ENCODE peak calls at places on chromosomes 11 and 22, in six cellular contexts. A, R, X, B, K and E are unnamed samples.

GRCh38 chr22:19867617-19868016 is 12.9 kb upstream of the GNB1L start:
- DNase-seq in A (no peak), K (no peak), R (no peak), X (no peak), B (no peak), E (no peak)

GRCh38 chr22:45564349-45565030 is 61.8 kb downstream of the FBLN1 start:
- DNase-seq in B (no peak), K (no peak), X (no peak), R (no peak), A (no peak), E (no peak)

GRCh38 chr22:25815561-25815960 is 73.6 kb downstream of the MYO18B start:
- DNase-seq in B (no peak), A (no peak), X (no peak), R (no peak), K (no peak), E (no peak)

GRCh38 chr22:24938741-24939341 is 7.7 kb downstream of the LHFPL7 start:
- DNase-seq in A (peak), R (peak), X (no peak), B (peak), K (no peak), E (peak)

GRCh38 chr11:117986981-117987495 is 844 bp downstream of the IL10RA start:
- DNase-seq in B (no peak), K (no peak), A (no peak), R (peak), X (no peak), E (peak)

GRCh38 chr11:120004723-120005122 is 133.2 kb downstream of the TRIM29 start:
- DNase-seq in K (no peak), A (no peak), X (no peak), R (no peak), B (no peak), E (no peak)

GRCh38 chr11:34188181-34188580 is 82.8 kb downstream of the NAT10 start:
- DNase-seq in A (no peak), B (no peak), R (no peak), X (no peak), K (no peak), E (no peak)

GRCh38 chr11:127919206-127920000 is 668.0 kb downstream of the ETS1 start:
- DNase-seq in B (no peak), A (peak), K (peak), X (peak), R (no peak), E (no peak)

GRCh38 chr22:39932918-39933649 is 27.1 kb upstream of the TMA7B start:
- DNase-seq in X (no peak), A (peak), R (peak), B (peak), K (peak), E (peak)

GRCh38 chr22:20819471-20819870 is 39.1 kb downstream of the PI4KA start:
- DNase-seq in R (no peak), A (no peak), K (no peak), X (no peak), B (no peak), E (no peak)

GRCh38 chr11:95108159-95108611 is 18.5 kb downstream of the ENDOD1 start:
- DNase-seq in X (no peak), R (no peak), A (peak), B (no peak), K (peak), E (no peak)

GRCh38 chr22:27476318-27476717 is 325.2 kb downstream of the MN1 start:
- DNase-seq in A (no peak), K (no peak), X (no peak), R (no peak), B (no peak), E (no peak)

GRCh38 chr11:45483361-45483760 is 182.1 kb downstream of the CHST1 start:
- DNase-seq in A (no peak), R (no peak), X (no peak), B (no peak), K (no peak), E (no peak)

GRCh38 chr11:76232026-76232665 is 25.8 kb upstream of the WNT11 start:
- DNase-seq in R (peak), A (no peak), K (no peak), X (no peak), B (no peak), E (no peak)

GRCh38 chr11:106397787-106398355 is 320.4 kb downstream of the AASDHPPT start:
- DNase-seq in X (no peak), K (no peak), R (no peak), A (no peak), B (no peak), E (no peak)

GRCh38 chr11:46293616-46294015 is 16.2 kb downstream of the CREB3L1 start:
- DNase-seq in R (no peak), B (no peak), X (no peak), K (no peak), A (peak), E (no peak)

GRCh38 chr11:32963721-32964120 is 52.0 kb upstream of the DEPDC7 start:
- DNase-seq in A (no peak), B (no peak), R (no peak), K (no peak), X (no peak), E (no peak)

GRCh38 chr11:67194096-67194495 is 72.2 kb upstream of the GRK2 start:
- DNase-seq in X (no peak), A (no peak), K (no peak), R (no peak), B (no peak), E (no peak)

GRCh38 chr11:119975561-119976152 is 162.3 kb downstream of the TRIM29 start:
- DNase-seq in B (peak), X (no peak), R (no peak), A (no peak), K (no peak), E (no peak)

GRCh38 chr22:42432020-42432596 is at the start of gene NFAM1:
- DNase-seq in K (no peak), X (no peak), A (no peak), R (no peak), B (no peak), E (no peak)

GRCh38 chr11:60951909-60952741 is at the start of gene SLC15A3:
- DNase-seq in X (no peak), R (peak), B (peak), A (peak), K (no peak), E (peak)

GRCh38 chr11:10934293-10934850 is 76.5 kb upstream of the ZBED5 start:
- DNase-seq in R (peak), K (no peak), B (peak), A (no peak), X (no peak), E (peak)

GRCh38 chr22:49734390-49734789 is 93.3 kb downstream of the BRD1 start:
- DNase-seq in A (no peak), K (no peak), X (no peak), R (no peak), B (no peak), E (no peak)

GRCh38 chr11:28259177-28259843 is 151.1 kb downstream of the METTL15 start:
- DNase-seq in R (no peak), A (no peak), K (no peak), B (no peak), X (no peak), E (no peak)

GRCh38 chr11:61281581-61282250 is 13.4 kb downstream of the VWCE start:
- DNase-seq in B (peak), X (no peak), R (no peak), K (peak), A (peak), E (peak)

GRCh38 chr11:88292156-88292844 is 45.2 kb downstream of the CTSC start:
- DNase-seq in B (no peak), R (no peak), X (no peak), A (peak), K (peak), E (no peak)

DNA sequence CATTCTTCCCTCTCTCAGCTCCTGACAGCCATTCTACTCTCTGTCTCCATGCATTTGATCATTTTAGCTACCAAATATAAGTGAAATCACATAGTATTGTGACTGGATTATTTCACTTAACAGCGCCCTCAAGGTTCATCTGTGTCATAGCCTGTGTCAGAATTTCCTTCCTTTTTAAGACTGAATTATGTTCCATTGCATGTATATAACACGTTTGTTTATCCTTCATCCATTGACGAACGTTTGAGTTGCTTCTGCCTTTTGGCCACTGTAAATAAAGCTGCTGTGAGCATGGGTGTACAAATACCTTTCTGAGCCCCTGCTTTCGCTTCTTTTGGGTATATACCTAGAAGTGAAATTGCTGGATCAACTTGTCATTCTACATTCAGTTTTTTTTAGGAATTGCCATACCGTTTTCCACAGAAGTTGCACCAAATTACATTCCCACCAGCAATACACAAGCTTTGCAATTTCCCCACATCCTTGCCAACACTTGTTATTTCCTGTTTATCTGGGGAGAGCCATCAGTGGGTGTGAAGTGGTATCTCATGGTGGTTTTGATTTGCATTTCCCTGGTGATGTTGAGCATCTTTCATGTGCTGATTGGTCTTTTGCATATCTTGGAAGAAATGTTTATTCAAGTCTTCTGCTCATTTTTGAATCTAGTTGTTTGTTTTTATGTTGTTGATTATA is 17.5 kb downstream of the GLB1L2 start:
- DNase-seq in A (no peak), X (no peak), B (peak), R (peak), K (no peak), E (no peak)
- H3K27ac ChIP-seq in A (no peak), X (no peak), B (no peak), R (peak), K (no peak), E (no peak)

GRCh38 chr11:114175706-114176105 is 116.2 kb downstream of the ZBTB16 start:
- DNase-seq in K (no peak), R (no peak), A (no peak), X (no peak), B (no peak), E (no peak)
- H3K27ac ChIP-seq in K (no peak), R (no peak), A (no peak), X (no peak), B (no peak), E (no peak)

GRCh38 chr11:69259072-69259471 is 34.9 kb upstream of the MYEOV start:
- DNase-seq in K (no peak), X (no peak), B (no peak), A (no peak), R (no peak), E (no peak)
- H3K27ac ChIP-seq in K (peak), X (no peak), B (no peak), A (no peak), R (no peak), E (no peak)

DNA sequence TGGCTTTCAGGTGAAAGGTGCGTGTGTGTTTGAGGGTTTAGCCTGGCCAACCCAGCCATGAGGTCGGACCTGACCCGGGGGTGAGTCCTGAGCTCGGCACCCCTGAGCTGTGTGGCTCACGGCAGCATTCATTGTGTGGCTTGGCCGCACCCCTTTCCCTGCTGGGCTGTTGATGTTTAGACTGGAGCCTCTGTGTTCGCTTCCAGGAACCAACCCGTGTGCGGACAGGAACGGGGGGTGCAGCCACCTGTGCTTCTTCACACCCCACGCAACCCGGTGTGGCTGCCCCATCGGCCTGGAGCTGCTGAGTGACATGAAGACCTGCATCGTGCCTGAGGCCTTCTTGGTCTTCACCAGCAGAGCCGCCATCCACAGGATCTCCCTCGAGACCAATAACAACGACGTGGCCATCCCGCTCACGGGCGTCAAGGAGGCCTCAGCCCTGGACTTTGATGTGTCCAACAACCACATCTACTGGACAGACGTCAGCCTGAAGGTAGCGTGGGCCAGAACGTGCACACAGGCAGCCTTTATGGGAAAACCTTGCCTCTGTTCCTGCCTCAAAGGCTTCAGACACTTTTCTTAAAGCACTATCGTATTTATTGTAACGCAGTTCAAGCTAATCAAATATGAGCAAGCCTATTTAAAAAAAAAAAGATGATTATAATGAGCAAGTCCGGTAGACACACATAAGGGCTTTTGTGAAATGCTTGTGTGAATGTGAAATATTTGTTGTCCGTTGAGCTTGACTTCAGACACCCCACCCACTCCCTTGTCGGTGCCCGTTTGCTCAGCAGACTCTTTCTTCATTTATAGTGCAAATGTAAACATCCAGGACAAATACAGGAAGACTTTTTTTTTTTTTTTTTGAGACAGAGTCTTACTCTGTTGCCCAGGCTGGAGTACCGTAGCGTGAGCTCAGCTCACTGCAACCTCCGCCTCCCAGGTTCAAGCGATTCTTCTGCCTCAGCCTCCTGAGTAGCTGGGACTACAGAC is 53.9 kb upstream of the PPP6R3 start:
- DNase-seq in X (no peak), B (no peak), A (no peak), R (no peak), K (no peak), E (no peak)
- H3K27ac ChIP-seq in X (no peak), B (no peak), A (no peak), R (no peak), K (no peak), E (no peak)